ENCODE peak calls at places on chromosomes 3 and 15, in four cellular contexts. B is choroid plexus epithelial cell, Q is GM10248, Z is cardiac fibroblast. C is an unnamed sample.

GRCh38 chr3:27345493-27345892 is 23.7 kb downstream of the NEK10 start:
- DNase-seq in B (no peak), Q (no peak), Z (no peak), C (peak)

GRCh38 chr15:43521419-43521818 is 4.0 kb downstream of the MAP1A start:
- DNase-seq in B (no peak), Q (no peak), Z (no peak), C (no peak)

GRCh38 chr3:14322667-14323295 is 79.6 kb upstream of the SLC6A6 start:
- DNase-seq in B (no peak), Q (no peak), Z (no peak), C (no peak)

GRCh38 chr3:158528306-158528705 is 42.7 kb upstream of the MLF1 start:
- DNase-seq in B (no peak), Q (no peak), Z (no peak), C (no peak)

GRCh38 chr15:70835415-70835814 is 18.5 kb downstream of the LARP6 start:
- DNase-seq in B (no peak), Q (no peak), Z (peak), C (no peak)

GRCh38 chr3:16286672-16287604 is 21.9 kb downstream of the OXNAD1 start:
- DNase-seq in B (no peak), Q (no peak), Z (no peak), C (no peak)

GRCh38 chr15:72967397-72967796 is 84.9 kb upstream of the NEO1 start:
- DNase-seq in B (no peak), Q (no peak), Z (no peak), C (no peak)

GRCh38 chr3:127255516-127255915 is 32.3 kb downstream of the PRR20G start:
- DNase-seq in B (no peak), Q (no peak), Z (no peak), C (no peak)

GRCh38 chr15:44719293-44719999 is 8.1 kb downstream of the B2M start:
- DNase-seq in B (peak), Q (peak), Z (peak), C (peak)

GRCh38 chr3:118772036-118773030 is 262.3 kb downstream of the IGSF11 start:
- DNase-seq in B (peak), Q (peak), Z (no peak), C (peak)

GRCh38 chr3:70738310-70738681 is 425.9 kb upstream of the MDFIC2 start:
- DNase-seq in B (no peak), Q (no peak), Z (no peak), C (no peak)

GRCh38 chr3:42067324-42067723 is 23.8 kb upstream of the TRAK1 start:
- DNase-seq in B (peak), Q (peak), Z (peak), C (no peak)

GRCh38 chr3:177609613-177610012 is 412.3 kb upstream of the TBL1XR1 start:
- DNase-seq in B (no peak), Q (no peak), Z (no peak), C (no peak)

GRCh38 chr15:69159805-69160140 is 662 bp upstream of the GLCE start:
- DNase-seq in B (no peak), Q (no peak), Z (no peak), C (no peak)

GRCh38 chr3:45994661-45995369 is 809 bp downstream of the FYCO1 start:
- DNase-seq in B (no peak), Q (peak), Z (peak), C (peak)

GRCh38 chr15:53307952-53308624 is 451.4 kb downstream of the WDR72 start:
- DNase-seq in B (no peak), Q (no peak), Z (no peak), C (no peak)

GRCh38 chr3:71652786-71653419 is 69.4 kb upstream of the FOXP1 start:
- DNase-seq in B (peak), Q (peak), Z (peak), C (peak)

GRCh38 chr3:71641669-71642068 is 58.1 kb upstream of the FOXP1 start:
- DNase-seq in B (peak), Q (no peak), Z (peak), C (peak)

GRCh38 chr15:41933771-41934170 is 38.6 kb downstream of the EHD4 start:
- DNase-seq in B (no peak), Q (no peak), Z (peak), C (no peak)

GRCh38 chr3:112829031-112829430 is 17.6 kb downstream of the CD200R1L start:
- DNase-seq in B (no peak), Q (no peak), Z (no peak), C (no peak)

GRCh38 chr15:93462690-93463089 is 373.7 kb upstream of the RGMA start:
- DNase-seq in B (no peak), Q (no peak), Z (no peak), C (no peak)

GRCh38 chr3:190326361-190326760 is 4.1 kb upstream of the CLDN1 start:
- DNase-seq in B (no peak), Q (no peak), Z (no peak), C (no peak)

GRCh38 chr3:42772670-42773408 is at the start of gene CCDC13:
- DNase-seq in B (peak), Q (peak), Z (peak), C (peak)

GRCh38 chr3:100463002-100463401 is 29.4 kb upstream of the TMEM45A start:
- DNase-seq in B (peak), Q (peak), Z (peak), C (peak)

GRCh38 chr3:196397941-196398340 is 34.3 kb downstream of the UBXN7 start:
- DNase-seq in B (no peak), Q (no peak), Z (no peak), C (no peak)

GRCh38 chr3:172107403-172107802 is 68.0 kb downstream of the FNDC3B start:
- DNase-seq in B (no peak), Q (peak), Z (no peak), C (peak)

GRCh38 chr3:120399372-120399771 is 50.2 kb upstream of the LRRC58 start:
- DNase-seq in B (no peak), Q (no peak), Z (no peak), C (no peak)

GRCh38 chr3:190192807-190193206 is 72.1 kb upstream of the P3H2 start:
- DNase-seq in B (no peak), Q (no peak), Z (no peak), C (no peak)

GRCh38 chr15:96361309-96362000 is 31.0 kb downstream of the NR2F2 start:
- DNase-seq in B (no peak), Q (no peak), Z (no peak), C (no peak)

GRCh38 chr15:96362759-96363678 is 32.5 kb downstream of the NR2F2 start:
- DNase-seq in B (no peak), Q (peak), Z (no peak), C (no peak)

GRCh38 chr15:96360581-96361308 is 30.2 kb downstream of the NR2F2 start:
- DNase-seq in B (no peak), Q (no peak), Z (no peak), C (no peak)

GRCh38 chr15:96363692-96364091 is 33.2 kb downstream of the NR2F2 start:
- DNase-seq in B (no peak), Q (no peak), Z (no peak), C (no peak)

DNA sequence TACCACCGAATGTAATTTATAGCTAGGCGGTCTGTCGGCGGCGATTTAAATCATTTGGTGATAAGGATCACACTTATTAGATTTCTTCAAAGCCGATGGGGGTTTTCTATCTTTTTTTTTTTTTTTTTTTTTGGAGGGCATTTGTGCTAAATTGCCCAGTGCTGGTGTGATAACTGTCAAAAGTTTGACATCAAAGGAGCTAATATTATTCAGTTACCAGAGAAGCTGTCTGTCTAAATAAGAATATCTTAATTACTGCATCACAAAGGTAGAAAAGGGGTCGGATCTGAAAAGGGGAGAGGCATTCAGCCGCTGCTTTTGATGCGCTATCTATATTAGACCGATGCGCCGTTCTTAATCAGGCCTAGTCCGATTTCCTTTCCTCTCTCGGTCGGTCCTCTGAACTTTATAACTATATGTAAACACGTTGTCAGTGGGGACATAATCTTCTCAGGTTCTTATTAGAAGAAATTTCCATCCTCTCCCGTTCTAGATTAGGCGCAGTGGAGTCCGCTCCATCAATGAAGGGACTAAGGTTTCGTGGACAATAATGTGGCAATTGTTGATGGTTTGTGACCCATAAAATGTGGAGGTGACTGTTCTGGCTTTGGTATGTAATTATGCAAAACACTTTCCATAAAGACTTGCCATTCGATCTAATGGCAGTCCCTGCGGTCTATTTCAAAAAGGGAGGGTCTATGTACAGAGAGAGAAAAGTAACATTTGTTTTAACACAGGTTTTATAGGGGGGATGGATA is 31.7 kb downstream of the NR2F2 start:
- DNase-seq in B (no peak), Q (peak), Z (no peak), C (no peak)
- TF ChIP-seq CTCF in B (no peak), Q (no peak), Z (no peak), C (no peak)

DNA sequence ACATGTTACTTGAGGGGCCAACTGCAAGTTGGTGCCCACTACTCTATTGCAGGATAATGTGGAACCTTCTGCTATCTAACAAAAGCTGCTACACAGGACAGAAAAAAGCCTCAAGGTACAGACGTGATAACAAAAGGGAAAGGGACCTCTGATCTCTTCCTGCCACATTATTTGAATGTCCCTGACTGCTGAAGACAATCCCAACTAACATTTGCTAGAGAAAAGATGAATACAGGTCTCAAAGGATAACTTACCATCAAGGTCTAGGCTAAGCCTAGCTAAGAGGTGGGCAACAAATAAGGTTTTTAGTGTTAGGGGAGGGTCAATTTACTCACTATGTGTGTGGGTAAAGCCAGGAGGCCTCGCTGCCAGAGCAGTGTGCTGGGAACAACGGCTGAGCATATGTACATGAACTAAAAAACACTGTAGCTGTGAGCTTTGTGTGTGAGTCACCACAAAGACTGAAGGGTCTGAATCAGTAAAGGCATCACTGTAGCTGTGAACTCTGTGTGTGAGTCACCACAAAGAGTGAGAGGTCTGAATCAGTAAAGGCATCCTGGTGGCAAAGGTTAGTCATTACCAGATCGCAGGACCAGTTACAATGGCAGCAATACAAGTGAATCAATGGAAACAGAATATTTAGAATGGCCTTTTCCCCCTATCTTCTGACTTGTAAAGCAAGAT is 111.7 kb downstream of the LMLN start:
- DNase-seq in B (peak), Q (peak), Z (peak), C (peak)
- TF ChIP-seq CTCF in B (peak), Q (no peak), Z (peak), C (no peak)

GRCh38 chr3:59065240-59065639 is 15.4 kb upstream of the CFAP20DC start:
- DNase-seq in B (peak), Q (no peak), Z (peak), C (no peak)

GRCh38 chr3:59064728-59065127 is 14.9 kb upstream of the CFAP20DC start:
- DNase-seq in B (no peak), Q (no peak), Z (no peak), C (no peak)

GRCh38 chr3:59069838-59070237 is 20.0 kb upstream of the CFAP20DC start:
- DNase-seq in B (no peak), Q (no peak), Z (no peak), C (peak)

DNA sequence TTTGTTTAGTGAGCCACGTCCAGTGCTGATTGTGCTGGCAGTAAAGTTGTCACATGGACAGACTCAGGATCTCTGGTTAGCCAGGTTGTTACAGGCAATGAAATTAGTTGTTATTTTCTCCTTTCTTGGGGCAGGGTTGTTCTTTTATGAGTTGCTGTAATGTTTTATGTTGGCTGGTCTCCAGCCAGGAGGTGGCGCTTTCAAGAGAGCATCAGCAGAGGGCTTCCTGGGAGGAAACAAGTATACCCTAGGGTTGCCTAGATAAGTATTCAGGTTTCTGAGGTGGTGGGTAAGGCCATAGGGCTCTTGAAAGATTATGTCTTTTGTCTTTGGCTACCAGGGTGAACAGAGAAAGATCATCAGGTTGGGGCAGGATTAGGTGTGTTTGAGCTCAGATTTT is 14.5 kb upstream of the CFAP20DC start:
- DNase-seq in B (peak), Q (no peak), Z (no peak), C (no peak)
- TF ChIP-seq CTCF in B (peak), Q (no peak), Z (no peak), C (no peak)

GRCh38 chr15:57345584-57345983 is 30.7 kb upstream of the CGNL1 start:
- DNase-seq in B (peak), Q (no peak), Z (no peak), C (no peak)
- TF ChIP-seq CTCF in B (peak), Q (no peak), Z (peak), C (no peak)